ENCODE peak calls at places on chromosomes 12 and 14, in six cellular contexts. Y is AG10803, U is A549, B is fibroblast of lung, W is prostate gland, E is iPS DF 6.9. I is an unnamed sample.

GRCh38 chr14:36028218-36028617 is 148.3 kb downstream of the PTCSC3 start:
- DNase-seq in Y (no peak), U (no peak), B (no peak), W (no peak), E (no peak), I (no peak)

GRCh38 chr12:121088208-121088585 is 44.5 kb upstream of the P2RX7 start:
- DNase-seq in Y (no peak), U (no peak), B (no peak), W (no peak), E (no peak), I (no peak)

GRCh38 chr14:94446126-94446525 is 6.5 kb downstream of the SERPINA11 start:
- DNase-seq in Y (no peak), U (no peak), B (no peak), W (no peak), E (no peak), I (no peak)

GRCh38 chr14:33590891-33591630 is 359.8 kb downstream of the EGLN3 start:
- DNase-seq in Y (peak), U (no peak), B (peak), W (no peak), E (no peak), I (no peak)

GRCh38 chr14:89144642-89145041 is 272.4 kb downstream of the FOXN3 start:
- DNase-seq in Y (no peak), U (no peak), B (no peak), W (no peak), E (no peak), I (no peak)

GRCh38 chr12:113030875-113031525 is 25.5 kb upstream of the DTX1 start:
- DNase-seq in Y (peak), U (peak), B (peak), W (peak), E (peak), I (no peak)

GRCh38 chr14:33891700-33892099 is 59.2 kb downstream of the EGLN3 start:
- DNase-seq in Y (no peak), U (no peak), B (no peak), W (no peak), E (no peak), I (no peak)

GRCh38 chr12:15592934-15593333 is 196.3 kb downstream of the EPS8 start:
- DNase-seq in Y (no peak), U (no peak), B (no peak), W (no peak), E (no peak), I (no peak)

GRCh38 chr14:105193916-105194782 is 13.0 kb upstream of the NUDT14 start:
- DNase-seq in Y (no peak), U (no peak), B (no peak), W (no peak), E (no peak), I (no peak)

GRCh38 chr12:105574056-105574715 is 243.7 kb downstream of the C12orf75 start:
- DNase-seq in Y (peak), U (no peak), B (peak), W (no peak), E (no peak), I (no peak)

GRCh38 chr14:32472512-32473472 is 143.7 kb downstream of the AKAP6 start:
- DNase-seq in Y (peak), U (no peak), B (peak), W (no peak), E (no peak), I (no peak)

GRCh38 chr14:20873370-20874177 is 17.6 kb upstream of the RNASE3 start:
- DNase-seq in Y (peak), U (peak), B (peak), W (peak), E (peak), I (no peak)

GRCh38 chr14:90274808-90275454 is 18.6 kb downstream of the PSMC1 start:
- DNase-seq in Y (peak), U (no peak), B (peak), W (no peak), E (no peak), I (no peak)

GRCh38 chr12:38691164-38691563 is 214.2 kb downstream of the CPNE8 start:
- DNase-seq in Y (peak), U (no peak), B (peak), W (no peak), E (no peak), I (no peak)

DNA sequence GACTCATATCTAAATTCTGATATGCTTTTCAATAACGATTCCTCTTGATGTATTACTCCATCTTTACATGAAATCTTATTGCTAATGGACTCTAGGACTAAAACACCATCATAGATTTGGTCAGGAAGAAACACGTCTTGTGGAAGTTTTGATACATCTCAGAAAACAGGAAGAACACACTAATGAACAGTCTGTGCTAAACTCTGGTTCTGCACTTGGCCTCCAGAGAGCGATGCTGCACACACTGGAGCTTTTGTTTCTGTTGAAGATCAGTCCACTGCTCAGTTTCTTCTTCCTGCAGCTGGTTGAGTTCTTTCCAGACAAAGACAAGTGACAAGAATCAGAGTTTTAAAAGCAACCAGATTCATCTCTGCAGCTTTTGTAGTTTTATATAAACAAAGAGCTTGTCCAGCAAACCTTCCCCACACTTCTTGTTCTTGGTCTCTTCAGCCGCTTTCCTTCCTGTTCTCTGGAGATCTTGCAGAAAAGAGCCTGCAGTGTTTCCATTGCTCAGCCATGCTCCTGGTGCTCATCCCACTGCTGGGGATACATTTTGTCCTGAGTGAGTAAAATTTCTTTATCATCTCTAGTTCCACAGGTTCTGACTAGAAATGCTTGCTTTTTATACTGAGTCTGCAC is 229.1 kb upstream of the OR4E1 start:
- DNase-seq in Y (no peak), U (no peak), B (no peak), W (no peak), E (no peak), I (no peak)
- H3K4me3 ChIP-seq in Y (no peak), U (no peak), B (no peak), W (no peak), E (no peak), I (no peak)

DNA sequence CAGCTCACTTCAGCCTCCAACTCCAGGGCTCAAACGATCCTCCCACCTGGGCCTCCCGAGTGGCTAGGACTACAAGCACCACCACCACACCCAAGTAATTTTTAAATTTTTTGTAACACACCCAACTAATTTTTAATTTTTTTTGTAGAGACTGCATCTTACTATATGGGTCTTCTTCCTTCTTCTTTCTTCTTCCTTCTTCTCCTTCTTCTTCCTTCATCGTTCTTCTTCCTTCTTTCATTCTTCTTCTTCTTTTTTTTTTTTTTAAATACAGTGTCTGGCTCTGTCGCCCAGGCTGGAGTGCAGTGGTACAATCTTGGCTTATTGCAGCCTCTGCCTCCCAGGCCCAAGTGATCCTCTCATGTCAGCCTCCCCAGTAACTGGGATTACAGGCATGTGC is 965 bp upstream of the CREBL2 start:
- DNase-seq in Y (no peak), U (no peak), B (no peak), W (no peak), E (no peak), I (no peak)
- H3K4me3 ChIP-seq in Y (no peak), U (peak), B (no peak), W (no peak), E (no peak), I (no peak)

DNA sequence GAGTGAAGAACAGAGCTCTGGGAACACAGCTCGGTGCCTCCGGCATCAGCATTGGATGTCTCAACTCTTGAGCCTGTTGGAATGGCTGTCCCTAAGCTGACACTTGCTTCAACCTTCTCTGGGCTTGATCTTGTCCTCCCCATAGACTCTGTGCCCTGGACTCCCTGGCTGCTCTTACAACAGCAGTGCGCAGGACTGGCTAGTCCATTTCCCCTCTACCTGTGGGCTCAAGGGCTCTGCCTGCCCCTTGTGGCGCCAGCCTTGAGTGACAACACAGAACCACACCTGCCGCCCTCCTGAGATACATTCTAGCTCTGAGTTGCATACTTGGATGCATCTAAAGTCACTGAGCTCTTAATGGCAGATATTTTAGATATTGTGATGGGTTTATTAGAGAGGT is 6.2 kb downstream of the CRADD start:
- DNase-seq in Y (no peak), U (no peak), B (no peak), W (no peak), E (no peak), I (no peak)
- H3K4me3 ChIP-seq in Y (no peak), U (no peak), B (no peak), W (no peak), E (no peak), I (no peak)

GRCh38 chr12:1918875-1919236 is 404 bp upstream of the CACNA2D4 start:
- DNase-seq in Y (no peak), U (no peak), B (no peak), W (no peak), E (no peak), I (no peak)

GRCh38 chr12:1917172-1918070 is 1.0 kb downstream of the CACNA2D4 start:
- DNase-seq in Y (no peak), U (no peak), B (no peak), W (no peak), E (no peak), I (no peak)

GRCh38 chr12:1919284-1919683 is 832 bp upstream of the CACNA2D4 start:
- DNase-seq in Y (no peak), U (no peak), B (no peak), W (no peak), E (no peak), I (no peak)

GRCh38 chr12:1919763-1920162 is 1.3 kb upstream of the CACNA2D4 start:
- DNase-seq in Y (no peak), U (no peak), B (no peak), W (no peak), E (no peak), I (no peak)

GRCh38 chr12:1918081-1918874 is at the start of gene CACNA2D4:
- DNase-seq in Y (no peak), U (no peak), B (no peak), W (no peak), E (no peak), I (no peak)
- H3K4me3 ChIP-seq in Y (no peak), U (no peak), B (no peak), W (no peak), E (no peak), I (no peak)

DNA sequence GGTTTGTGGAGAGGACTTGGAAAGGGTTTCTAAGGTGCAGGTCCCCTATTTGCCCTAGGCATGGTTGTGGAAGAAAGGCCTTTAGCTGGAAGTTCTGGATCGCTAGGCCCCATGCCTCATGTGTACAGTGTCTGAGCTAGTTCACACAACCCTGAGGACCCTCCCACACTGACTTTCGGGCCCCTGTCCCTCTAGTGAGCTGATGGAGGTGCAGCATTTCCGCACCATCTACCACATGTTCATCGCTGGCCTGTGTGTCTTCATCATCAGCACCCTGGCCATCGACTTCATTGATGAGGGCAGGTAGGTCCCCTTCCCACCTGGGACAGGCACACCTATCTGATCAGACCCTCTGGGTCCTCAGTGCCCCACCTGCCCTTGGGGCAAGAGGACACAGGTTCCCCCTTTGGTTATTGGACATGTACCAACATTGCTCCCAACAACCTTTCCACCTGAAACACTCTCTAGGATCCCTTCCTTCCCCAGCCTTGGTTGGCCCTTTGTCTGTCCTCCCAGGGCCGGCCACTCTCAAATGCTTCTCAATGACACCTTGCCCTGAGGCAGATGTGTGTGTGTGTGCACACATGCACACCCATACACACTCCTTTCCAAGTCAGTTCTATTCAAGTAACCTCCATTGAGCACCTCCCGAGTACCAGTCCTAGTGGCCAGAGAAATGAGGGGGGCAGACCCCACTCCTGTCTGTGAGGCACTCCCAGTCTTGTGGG is 2.6 kb downstream of the SOAT2 start:
- DNase-seq in Y (no peak), U (no peak), B (no peak), W (no peak), E (no peak), I (no peak)
- H3K4me3 ChIP-seq in Y (no peak), U (no peak), B (no peak), W (no peak), E (no peak), I (no peak)

GRCh38 chr12:69332815-69333358 is 15.3 kb upstream of the LYZ start:
- DNase-seq in Y (no peak), U (no peak), B (no peak), W (no peak), E (no peak), I (no peak)
- H3K4me3 ChIP-seq in Y (no peak), U (no peak), B (no peak), W (no peak), E (no peak), I (no peak)

DNA sequence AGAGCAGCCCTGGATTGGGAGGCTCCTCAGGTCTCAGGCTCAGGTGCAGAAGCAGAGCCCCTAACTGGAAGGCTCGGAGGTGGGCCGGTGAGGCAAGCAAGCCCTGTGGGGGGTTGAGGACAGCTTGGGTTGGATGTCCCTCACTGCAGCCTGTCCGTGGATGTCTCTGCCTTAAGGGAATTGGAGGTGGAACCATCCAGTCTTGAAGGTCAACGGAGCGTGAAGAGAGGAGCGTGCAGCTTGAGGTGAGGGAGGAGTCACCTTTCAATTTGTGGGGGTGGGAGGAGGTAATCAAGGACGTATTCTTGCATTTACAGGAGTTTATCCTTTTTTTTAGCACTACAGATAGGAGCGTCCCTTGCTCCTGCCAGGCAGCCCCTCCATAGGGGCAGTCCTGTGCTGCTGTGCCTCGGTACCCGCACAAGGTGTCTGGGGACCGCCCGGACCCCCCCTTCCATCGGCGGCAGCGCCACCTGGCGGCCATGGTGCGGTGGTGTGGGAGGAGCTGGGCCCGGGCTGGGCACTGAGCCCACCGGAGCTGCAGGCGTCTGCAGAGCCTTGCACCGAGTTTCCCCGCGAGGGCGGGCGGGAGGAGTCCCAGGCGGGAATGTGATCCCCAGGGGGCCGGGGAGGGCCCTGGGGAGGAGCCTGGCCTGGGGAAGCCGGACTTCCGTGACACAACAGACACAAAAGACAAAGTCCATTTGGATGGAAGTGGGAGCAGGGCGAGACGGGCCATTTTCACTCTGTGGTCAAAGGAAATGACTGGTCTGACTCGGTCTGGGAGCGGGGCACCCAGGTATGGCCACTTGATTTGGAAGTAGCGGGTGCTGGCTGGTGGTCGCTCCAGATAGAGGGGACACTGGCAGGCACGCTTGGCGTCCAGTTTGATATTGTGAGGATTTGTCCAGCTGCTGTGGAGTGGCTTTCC is 884 bp downstream of the DNAJC22 start:
- DNase-seq in Y (peak), U (peak), B (peak), W (peak), E (no peak), I (no peak)
- H3K4me3 ChIP-seq in Y (peak), U (peak), B (peak), W (peak), E (peak), I (peak)